ENCODE peak calls at places on chromosome 15, in six cellular contexts. N is activated CD8-positive, alpha-beta memory T cell treated with anti-CD3 and anti-CD28 coated beads, Interleukin-2, amount 50 U/mL, for 48 hours; Q is esophagus muscularis mucosa; Z is HEK293T; X is caudate nucleus; W is iris pigment epithelial cell. F is an unnamed sample.

GRCh38 chr15:85667491-85668424 is 127.0 kb downstream of the KLHL25 start:
- DNase-seq in W (peak), N (no peak), Z (no peak), X (no peak), Q (no peak), F (no peak)

GRCh38 chr15:30953183-30953582 is 38.2 kb downstream of the MTMR10 start:
- DNase-seq in Z (no peak), W (no peak), X (no peak), Q (no peak), N (no peak), F (no peak)

GRCh38 chr15:57285386-57285785 is 90.9 kb upstream of the CGNL1 start:
- DNase-seq in N (no peak), Z (no peak), X (no peak), Q (no peak), W (no peak), F (no peak)

GRCh38 chr15:92618121-92618520 is 37.5 kb downstream of the FAM174B start:
- DNase-seq in X (no peak), Z (no peak), N (no peak), Q (no peak), W (no peak), F (no peak)

GRCh38 chr15:70447081-70447480 is 316.3 kb downstream of the UACA start:
- DNase-seq in N (no peak), W (no peak), Q (no peak), Z (no peak), X (no peak), F (no peak)

GRCh38 chr15:38325290-38325990 is 72.8 kb downstream of the SPRED1 start:
- DNase-seq in X (no peak), Q (no peak), Z (no peak), N (no peak), W (no peak), F (no peak)

GRCh38 chr15:67680645-67681044 is 138.1 kb downstream of the MAP2K5 start:
- DNase-seq in W (peak), Q (no peak), X (no peak), Z (peak), N (no peak), F (no peak)

GRCh38 chr15:39581501-39582285 is 814 bp downstream of the THBS1 start:
- DNase-seq in W (no peak), Q (peak), X (no peak), Z (peak), N (no peak), F (no peak)

GRCh38 chr15:74725845-74726773 is 781 bp upstream of the CYP1A1 start:
- DNase-seq in Q (no peak), N (peak), X (peak), W (peak), Z (peak), F (no peak)

GRCh38 chr15:77959094-77959879 is 118.2 kb downstream of the TBC1D2B start:
- DNase-seq in X (peak), Q (peak), W (peak), Z (peak), N (peak), F (no peak)

GRCh38 chr15:99997112-99997651 is 263.9 kb upstream of the LYSMD4 start:
- DNase-seq in Q (no peak), Z (no peak), W (no peak), X (no peak), N (no peak), F (no peak)

GRCh38 chr15:66046751-66047150 is 177.5 kb downstream of the RAB11A start:
- DNase-seq in X (no peak), W (no peak), Z (no peak), Q (no peak), N (no peak), F (no peak)

GRCh38 chr15:81049835-81050234 is 49.1 kb downstream of the TLNRD1 start:
- DNase-seq in Z (no peak), X (peak), Q (peak), N (no peak), W (no peak), F (no peak)

GRCh38 chr15:75143738-75144334 is 57.8 kb upstream of the C15orf39 start:
- DNase-seq in Z (no peak), N (no peak), Q (no peak), X (no peak), W (no peak), F (no peak)

GRCh38 chr15:67741313-67741712 is 84.0 kb upstream of the SKOR1 start:
- DNase-seq in Q (no peak), N (no peak), X (no peak), W (no peak), Z (no peak), F (no peak)

GRCh38 chr15:58410353-58410752 is 21.4 kb upstream of the LIPC start:
- DNase-seq in N (no peak), X (no peak), Z (no peak), W (no peak), Q (peak), F (no peak)

GRCh38 chr15:48681274-48681840 is 35.8 kb upstream of the FBN1 start:
- DNase-seq in W (peak), Z (no peak), Q (no peak), X (no peak), N (no peak), F (no peak)

GRCh38 chr15:52378746-52379394 is 83.3 kb upstream of the MYO5C start:
- DNase-seq in Z (no peak), W (no peak), X (no peak), N (no peak), Q (no peak), F (no peak)

GRCh38 chr15:48544816-48545215 is 100.7 kb downstream of the FBN1 start:
- DNase-seq in Z (no peak), Q (no peak), W (peak), X (no peak), N (no peak), F (no peak)